ENCODE peak calls at places on chromosomes 6 and 20, in ten cellular contexts. L, O, N, B, V, S, E, H, P and M are unnamed samples.

GRCh38 chr6:105326216-105326615 is 76.7 kb downstream of the PREP start:
- DNase-seq in N (peak; percentile 79), S (no peak), H (peak; percentile 75), B (peak; percentile 67), P (no peak), L (peak; percentile 88), O (peak; percentile 14), E (no peak), V (no peak), M (no peak)

GRCh38 chr6:141153563-141153962 is 979.2 kb upstream of the GJE1 start:
- DNase-seq in P (no peak), B (no peak), N (no peak), L (no peak), O (no peak), H (no peak), V (no peak), E (no peak), S (no peak), M (no peak)

GRCh38 chr20:19440660-19441527 is 228.5 kb downstream of the SLC24A3 start:
- DNase-seq in B (no peak), P (no peak), H (no peak), N (no peak), V (no peak), E (no peak), S (no peak), O (no peak), L (no peak), M (no peak)

GRCh38 chr6:30707281-30707850 is 9.7 kb downstream of the MDC1 start:
- DNase-seq in E (no peak), P (no peak), N (no peak), L (peak; percentile 83), S (no peak), H (no peak), B (no peak), O (no peak), V (no peak), M (no peak)

GRCh38 chr6:17043148-17043522 is 58.7 kb upstream of the STMND1 start:
- DNase-seq in H (no peak), V (no peak), S (no peak), P (no peak), N (no peak), B (no peak), L (no peak), O (no peak), E (no peak), M (no peak)

GRCh38 chr6:14711056-14711703 is 534.7 kb upstream of the JARID2 start:
- DNase-seq in P (peak; percentile 41), O (peak; percentile 93), S (no peak), L (peak; percentile 91), V (peak; percentile 25), E (no peak), N (peak; percentile 91), B (peak; percentile 78), H (no peak), M (no peak)

GRCh38 chr6:7881765-7882500 is 28.7 kb downstream of the TXNDC5 start:
- DNase-seq in B (peak; percentile 28), E (no peak), O (no peak), P (no peak), S (no peak), H (no peak), V (no peak), N (no peak), L (no peak), M (no peak)

GRCh38 chr6:41536884-41537347 is 9.3 kb upstream of the FOXP4 start:
- DNase-seq in H (peak; percentile 86), V (no peak), E (no peak), L (no peak), O (peak; percentile 42), B (peak; percentile 82), N (no peak), S (no peak), P (no peak), M (no peak)

DNA sequence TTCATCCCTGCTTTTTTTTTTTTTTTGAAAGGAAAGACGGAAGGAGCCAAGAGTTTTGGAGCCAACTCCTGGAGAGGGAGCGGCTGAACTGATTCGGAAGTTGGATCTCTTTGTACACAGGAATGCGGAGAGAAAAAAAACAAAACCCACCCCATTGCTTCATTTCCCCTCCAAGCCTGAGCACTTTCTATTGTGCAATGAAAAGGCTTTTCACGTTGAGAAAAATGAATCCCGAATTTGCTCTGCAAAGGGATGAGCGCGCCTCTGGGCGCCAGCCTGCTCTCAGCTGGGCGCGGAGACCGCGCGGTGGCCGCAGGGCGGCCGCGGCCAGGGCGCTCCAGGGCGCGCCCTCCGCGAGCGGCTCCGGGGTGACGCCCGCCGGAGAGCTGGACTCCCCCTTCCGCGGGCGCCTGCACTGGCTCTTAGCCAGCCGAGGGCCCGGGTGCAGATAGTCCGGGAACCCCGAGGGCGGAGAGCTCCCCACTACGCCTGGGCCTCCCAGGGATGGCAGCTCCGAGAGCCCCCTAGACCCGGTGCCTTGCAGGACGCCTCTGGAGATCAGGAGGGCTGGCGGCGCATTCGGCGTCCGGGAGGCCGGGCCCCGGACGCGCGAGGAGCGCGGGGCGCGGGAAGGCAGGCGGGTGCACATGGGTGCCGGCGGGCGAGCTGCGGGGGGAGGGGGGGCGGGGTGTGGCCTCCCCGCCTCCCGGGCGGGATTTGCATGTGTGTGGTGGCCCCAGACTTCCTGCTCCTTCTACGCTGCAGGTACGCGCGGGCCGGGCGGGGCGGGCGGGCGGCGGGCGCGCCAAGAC is at the start of gene ITPR3:
- DNase-seq in O (peak; percentile 92), E (peak; percentile 49), V (peak; percentile 86), H (peak; percentile 52), L (peak; percentile 69), N (no peak), B (peak; percentile 83), P (peak; percentile 36), S (peak; percentile 46), M (peak; percentile 81)
- TF ChIP-seq CTCF in O (no peak), E (no peak), V (peak; percentile 5), H (no peak), L (no peak), N (no peak), B (no peak), P (no peak), S (no peak), M (no peak)

GRCh38 chr6:161613711-161614110 is 339.9 kb upstream of the AGPAT4 start:
- DNase-seq in E (no peak), B (no peak), P (no peak), O (no peak), H (no peak), V (no peak), S (no peak), L (no peak), N (no peak), M (no peak)

GRCh38 chr6:161608771-161609170 is 334.9 kb upstream of the AGPAT4 start:
- DNase-seq in O (no peak), H (no peak), B (no peak), V (no peak), S (no peak), L (no peak), N (no peak), E (no peak), P (no peak), M (no peak)

GRCh38 chr6:161607696-161608297 is 333.9 kb upstream of the AGPAT4 start:
- DNase-seq in S (no peak), H (no peak), P (no peak), V (no peak), B (no peak), E (no peak), L (no peak), N (no peak), O (no peak), M (no peak)
- TF ChIP-seq CTCF in S (no peak), H (no peak), P (no peak), V (no peak), B (no peak), E (no peak), L (no peak), N (no peak), O (no peak), M (no peak)

GRCh38 chr6:20402181-20403079 is 751 bp downstream of the E2F3 start:
- DNase-seq in S (peak; percentile 37), H (peak; percentile 62), P (peak; percentile 54), E (peak; percentile 68), N (no peak), L (peak; percentile 20), O (no peak), V (peak; percentile 66), B (peak; percentile 48), M (no peak)

GRCh38 chr6:20401403-20402180 is at the start of gene E2F3:
- DNase-seq in L (peak; percentile 100), V (peak; percentile 96), B (peak; percentile 100), P (peak; percentile 96), O (peak; percentile 100), H (peak; percentile 100), S (peak; percentile 99), N (peak; percentile 100), E (peak; percentile 98), M (peak; percentile 85)

GRCh38 chr6:20403080-20403765 is 1.5 kb downstream of the E2F3 start:
- DNase-seq in L (peak; percentile 57), B (peak; percentile 88), N (peak; percentile 89), E (peak; percentile 78), S (peak; percentile 90), H (peak; percentile 88), V (peak; percentile 87), P (peak; percentile 82), O (peak; percentile 81), M (no peak)

GRCh38 chr6:20399518-20399917 is 2.2 kb upstream of the E2F3 start:
- DNase-seq in V (no peak), B (no peak), O (no peak), E (no peak), N (no peak), S (no peak), P (no peak), L (no peak), H (no peak), M (no peak)

DNA sequence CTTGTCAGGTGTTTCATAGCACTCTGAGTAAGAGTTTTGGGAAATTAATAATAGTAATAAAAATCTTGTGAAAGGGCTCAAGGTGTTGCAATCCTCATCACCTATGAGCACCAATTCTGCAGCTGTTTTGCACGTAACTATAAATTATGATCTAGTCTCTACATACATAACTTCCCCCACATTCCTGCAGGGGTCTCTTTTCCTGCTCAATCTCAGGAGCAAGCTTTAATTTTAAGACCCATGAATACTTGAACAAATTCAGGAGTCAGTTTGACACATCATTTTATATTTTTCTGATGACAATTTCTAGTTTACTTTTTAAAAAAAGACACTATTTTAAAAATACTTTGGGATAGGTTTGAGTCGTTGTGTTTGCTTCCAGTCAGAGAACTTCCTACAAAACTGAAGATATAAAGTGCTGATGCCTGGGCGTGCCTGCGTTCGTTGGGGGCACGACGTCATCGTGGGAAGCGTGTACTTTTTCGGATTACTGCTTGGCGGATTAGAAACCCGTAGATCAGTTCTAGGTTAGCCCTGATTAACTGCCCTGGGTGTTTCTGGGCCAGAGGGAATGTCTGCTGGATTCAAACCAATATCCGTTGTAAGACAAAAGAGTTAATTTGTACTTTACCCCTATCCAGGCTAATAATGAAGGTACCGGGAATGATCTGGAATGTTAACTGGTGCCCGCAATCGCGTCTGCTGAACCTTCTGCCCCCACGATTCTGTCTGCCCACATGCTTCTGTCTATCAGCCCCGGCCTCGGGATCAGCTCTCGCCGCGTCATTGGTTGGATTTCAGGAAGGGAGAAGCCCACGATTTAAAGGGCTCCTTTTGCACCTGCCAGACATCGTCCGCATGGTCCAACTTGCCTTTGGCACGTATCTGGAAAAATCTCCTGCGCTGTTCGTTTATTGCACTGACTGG is 940 bp upstream of the E2F3 start:
- DNase-seq in P (peak; percentile 21), H (peak; percentile 86), S (peak; percentile 59), N (peak; percentile 7), V (peak; percentile 63), E (peak; percentile 39), O (peak; percentile 38), B (peak; percentile 40), L (peak; percentile 56), M (peak; percentile 42)
- TF ChIP-seq CTCF in P (peak; percentile 42), H (peak; percentile 34), S (peak; percentile 50), N (peak; percentile 19), V (peak; percentile 64), E (peak; percentile 54), O (peak; percentile 51), B (peak; percentile 25), L (peak; percentile 61), M (peak; percentile 43)

GRCh38 chr6:167113047-167113446 is 9.8 kb upstream of the CCR6 start:
- DNase-seq in B (no peak), N (no peak), E (no peak), O (no peak), S (no peak), V (no peak), P (no peak), H (no peak), L (no peak), M (no peak)

GRCh38 chr6:167116109-167116837 is 6.6 kb upstream of the CCR6 start:
- DNase-seq in B (peak; percentile 2), H (no peak), N (no peak), L (peak; percentile 3), P (no peak), V (peak; percentile 32), S (no peak), E (no peak), O (peak; percentile 14), M (no peak)

GRCh38 chr6:167116838-167117228 is 6.1 kb upstream of the CCR6 start:
- DNase-seq in P (no peak), N (no peak), O (no peak), E (no peak), S (no peak), V (no peak), L (no peak), B (no peak), H (no peak), M (no peak)

GRCh38 chr6:167113935-167114910 is 8.7 kb upstream of the CCR6 start:
- DNase-seq in P (no peak), V (peak; percentile 34), S (no peak), H (no peak), O (no peak), B (no peak), N (no peak), L (no peak), E (no peak), M (no peak)

GRCh38 chr6:167115054-167115453 is 7.8 kb upstream of the CCR6 start:
- DNase-seq in N (no peak), O (no peak), S (no peak), B (no peak), E (no peak), L (no peak), P (peak; percentile 9), H (no peak), V (peak; percentile 62), M (no peak)
- TF ChIP-seq CTCF in N (no peak), O (no peak), S (no peak), B (no peak), E (no peak), L (no peak), P (no peak), H (no peak), V (no peak), M (peak; percentile 2)